ENCODE peak calls at places on chromosomes 3 and 15, in nine cellular contexts. S is K562, J is brain microvascular endothelial cell, E is retinal pigment epithelial cell, L is IMR-90, Y is heart right ventricle, T is lower lobe of right lung, O is pancreas, K is epithelial cell of esophagus. C is an unnamed sample.

GRCh38 chr3:186281172-186281571 is 80.9 kb downstream of the DGKG start:
- DNase-seq in S (no peak), J (peak), E (no peak), L (peak), Y (no peak), T (no peak), O (no peak), K (peak), C (peak)

GRCh38 chr3:71127463-71128243 is 455.9 kb downstream of the FOXP1 start:
- DNase-seq in S (peak), J (peak), E (no peak), L (peak), Y (no peak), T (no peak), O (no peak), K (no peak), C (no peak)

GRCh38 chr3:32961189-32961715 is 9.8 kb downstream of the CCR4 start:
- DNase-seq in S (no peak), J (no peak), E (no peak), L (no peak), Y (no peak), T (no peak), O (no peak), K (no peak), C (no peak)

GRCh38 chr3:133535971-133536634 is 37.4 kb upstream of the CDV3 start:
- DNase-seq in S (no peak), J (peak), E (peak), L (peak), Y (peak), T (no peak), O (peak), K (peak), C (peak)

GRCh38 chr3:37864904-37865303 is 3.2 kb downstream of the CTDSPL start:
- DNase-seq in S (peak), J (no peak), E (no peak), L (no peak), Y (no peak), T (no peak), O (no peak), K (no peak), C (no peak)

GRCh38 chr3:123791417-123791816 is 92.7 kb downstream of the MYLK start:
- DNase-seq in S (no peak), J (peak), E (peak), L (peak), Y (no peak), T (no peak), O (no peak), K (peak), C (peak)

GRCh38 chr3:152524198-152525140 is 255.7 kb downstream of the MBNL1 start:
- DNase-seq in S (peak), J (peak), E (no peak), L (peak), Y (peak), T (no peak), O (peak), K (peak), C (peak)

GRCh38 chr3:102471491-102471890 is 36.7 kb downstream of the ZPLD1 start:
- DNase-seq in S (no peak), J (no peak), E (no peak), L (no peak), Y (no peak), T (no peak), O (no peak), K (peak), C (no peak)

GRCh38 chr3:160473233-160473632 is 23.6 kb upstream of the TRIM59 start:
- DNase-seq in S (no peak), J (peak), E (no peak), L (peak), Y (no peak), T (no peak), O (no peak), K (no peak), C (peak)

GRCh38 chr3:119294889-119295769 is 946 bp downstream of the ARHGAP31 start:
- DNase-seq in S (no peak), J (peak), E (no peak), L (peak), Y (peak), T (peak), O (peak), K (peak), C (no peak)

GRCh38 chr3:32584660-32585059 is 14.0 kb upstream of the DYNC1LI1 start:
- DNase-seq in S (no peak), J (peak), E (no peak), L (no peak), Y (peak), T (no peak), O (no peak), K (no peak), C (no peak)

GRCh38 chr15:85781099-85781498 is 13.6 kb downstream of the KLHL25 start:
- DNase-seq in S (no peak), J (no peak), E (no peak), L (no peak), Y (no peak), T (no peak), O (no peak), K (no peak), C (no peak)

GRCh38 chr3:127690106-127690505 is 17.4 kb downstream of the ABTB1 start:
- DNase-seq in S (no peak), J (peak), E (no peak), L (peak), Y (no peak), T (peak), O (no peak), K (peak), C (peak)

GRCh38 chr3:14463330-14464216 is 61.2 kb downstream of the SLC6A6 start:
- DNase-seq in S (no peak), J (no peak), E (no peak), L (no peak), Y (no peak), T (no peak), O (no peak), K (no peak), C (no peak)

GRCh38 chr3:52004158-52004787 is 8.6 kb upstream of the RPL29 start:
- DNase-seq in S (peak), J (no peak), E (peak), L (peak), Y (peak), T (no peak), O (no peak), K (peak), C (no peak)

GRCh38 chr3:112693186-112693585 is 52.2 kb upstream of the CCDC80 start:
- DNase-seq in S (no peak), J (no peak), E (no peak), L (no peak), Y (no peak), T (no peak), O (no peak), K (no peak), C (no peak)

GRCh38 chr3:150544726-150545125 is 1.6 kb downstream of the SERP1 start:
- DNase-seq in S (no peak), J (no peak), E (no peak), L (peak), Y (no peak), T (no peak), O (no peak), K (no peak), C (peak)

GRCh38 chr15:77026501-77027110 is 31.7 kb downstream of the PSTPIP1 start:
- DNase-seq in S (no peak), J (no peak), E (no peak), L (no peak), Y (no peak), T (no peak), O (no peak), K (no peak), C (no peak)

GRCh38 chr3:127915115-127915936 is at the start of gene KBTBD12:
- DNase-seq in S (no peak), J (no peak), E (no peak), L (no peak), Y (peak), T (peak), O (peak), K (no peak), C (no peak)

GRCh38 chr15:80514071-80514780 is 110.0 kb downstream of the ARNT2 start:
- DNase-seq in S (no peak), J (peak), E (no peak), L (peak), Y (no peak), T (no peak), O (no peak), K (no peak), C (no peak)

GRCh38 chr3:149625795-149626194 is 32.0 kb downstream of the WWTR1 start:
- DNase-seq in S (no peak), J (no peak), E (peak), L (no peak), Y (no peak), T (no peak), O (no peak), K (peak), C (no peak)

GRCh38 chr3:52939600-52939999 is 42.3 kb upstream of the STIMATE start:
- DNase-seq in S (no peak), J (no peak), E (no peak), L (no peak), Y (no peak), T (no peak), O (no peak), K (no peak), C (no peak)

GRCh38 chr3:171660126-171660661 is 150.1 kb downstream of the PLD1 start:
- DNase-seq in S (no peak), J (no peak), E (no peak), L (no peak), Y (no peak), T (no peak), O (no peak), K (no peak), C (no peak)

GRCh38 chr3:42518800-42519567 is 16.5 kb downstream of the VIPR1 start:
- DNase-seq in S (peak), J (no peak), E (no peak), L (no peak), Y (no peak), T (no peak), O (no peak), K (no peak), C (no peak)

GRCh38 chr15:75671684-75672083 is 24.0 kb downstream of the SNX33 start:
- DNase-seq in S (no peak), J (no peak), E (no peak), L (no peak), Y (no peak), T (no peak), O (no peak), K (no peak), C (no peak)

GRCh38 chr3:48560648-48561018 is 2.9 kb downstream of the UCN2 start:
- DNase-seq in S (no peak), J (no peak), E (no peak), L (no peak), Y (peak), T (no peak), O (no peak), K (no peak), C (no peak)
- TF ChIP-seq CTCF in S (no peak), J (no peak), E (no peak), L (no peak), Y (no peak), T (no peak), O (no peak), K (no peak), C (no peak)

GRCh38 chr3:106262976-106263375 is 394.2 kb upstream of the CBLB start:
- DNase-seq in S (no peak), J (peak), E (no peak), L (no peak), Y (no peak), T (no peak), O (no peak), K (no peak), C (no peak)
- H3K4me3 ChIP-seq in S (no peak), J (no peak), E (no peak), L (no peak), Y (no peak), T (no peak), O (no peak), K (no peak), C (no peak)

GRCh38 chr3:25843332-25843731 is 53.4 kb downstream of the OXSM start:
- DNase-seq in S (no peak), J (no peak), E (no peak), L (peak), Y (no peak), T (no peak), O (no peak), K (peak), C (no peak)
- TF ChIP-seq CTCF in S (no peak), J (no peak), E (peak), L (peak), Y (no peak), T (no peak), O (no peak), K (no peak), C (no peak)

GRCh38 chr3:156552973-156553372 is 1.9 kb downstream of the SSR3 start:
- DNase-seq in S (no peak), J (no peak), E (no peak), L (no peak), Y (no peak), T (no peak), O (no peak), K (no peak), C (no peak)

GRCh38 chr3:156554515-156554841 is 439 bp downstream of the SSR3 start:
- DNase-seq in S (no peak), J (no peak), E (no peak), L (no peak), Y (no peak), T (no peak), O (no peak), K (no peak), C (no peak)

GRCh38 chr3:156551261-156551660 is 3.7 kb downstream of the SSR3 start:
- DNase-seq in S (no peak), J (peak), E (no peak), L (peak), Y (no peak), T (no peak), O (no peak), K (peak), C (no peak)

GRCh38 chr3:156553705-156554356 is 1.1 kb downstream of the SSR3 start:
- DNase-seq in S (peak), J (peak), E (no peak), L (peak), Y (no peak), T (no peak), O (peak), K (peak), C (peak)

DNA sequence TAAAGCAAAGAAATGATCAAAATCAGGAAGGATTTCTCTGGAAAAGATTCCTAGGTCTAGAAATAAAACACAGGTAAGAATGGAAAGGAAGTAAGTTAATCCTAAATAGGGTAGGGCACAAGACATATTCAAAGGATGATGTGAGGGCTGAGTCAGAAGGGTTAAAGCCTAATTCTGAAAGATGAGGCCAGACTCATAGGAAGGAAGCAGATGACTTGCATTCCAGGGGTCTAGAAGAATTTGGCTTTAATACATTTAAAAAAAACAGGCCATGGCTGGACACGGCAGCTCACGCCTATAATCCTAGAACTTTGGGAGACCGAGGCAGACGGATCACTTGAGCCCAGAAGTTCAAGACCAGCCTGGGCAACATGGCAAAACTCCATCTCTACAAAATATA is 3.2 kb downstream of the SSR3 start:
- DNase-seq in S (no peak), J (peak), E (no peak), L (peak), Y (no peak), T (no peak), O (no peak), K (peak), C (peak)
- H3K4me3 ChIP-seq in S (no peak), J (peak), E (no peak), L (no peak), Y (no peak), T (no peak), O (no peak), K (no peak), C (no peak)

GRCh38 chr15:31571676-31572075 is 245.0 kb downstream of the KLF13 start:
- DNase-seq in S (no peak), J (no peak), E (no peak), L (peak), Y (no peak), T (no peak), O (no peak), K (peak), C (no peak)
- TF ChIP-seq CTCF in S (no peak), J (peak), E (peak), L (peak), Y (no peak), T (no peak), O (no peak), K (peak), C (no peak)

DNA sequence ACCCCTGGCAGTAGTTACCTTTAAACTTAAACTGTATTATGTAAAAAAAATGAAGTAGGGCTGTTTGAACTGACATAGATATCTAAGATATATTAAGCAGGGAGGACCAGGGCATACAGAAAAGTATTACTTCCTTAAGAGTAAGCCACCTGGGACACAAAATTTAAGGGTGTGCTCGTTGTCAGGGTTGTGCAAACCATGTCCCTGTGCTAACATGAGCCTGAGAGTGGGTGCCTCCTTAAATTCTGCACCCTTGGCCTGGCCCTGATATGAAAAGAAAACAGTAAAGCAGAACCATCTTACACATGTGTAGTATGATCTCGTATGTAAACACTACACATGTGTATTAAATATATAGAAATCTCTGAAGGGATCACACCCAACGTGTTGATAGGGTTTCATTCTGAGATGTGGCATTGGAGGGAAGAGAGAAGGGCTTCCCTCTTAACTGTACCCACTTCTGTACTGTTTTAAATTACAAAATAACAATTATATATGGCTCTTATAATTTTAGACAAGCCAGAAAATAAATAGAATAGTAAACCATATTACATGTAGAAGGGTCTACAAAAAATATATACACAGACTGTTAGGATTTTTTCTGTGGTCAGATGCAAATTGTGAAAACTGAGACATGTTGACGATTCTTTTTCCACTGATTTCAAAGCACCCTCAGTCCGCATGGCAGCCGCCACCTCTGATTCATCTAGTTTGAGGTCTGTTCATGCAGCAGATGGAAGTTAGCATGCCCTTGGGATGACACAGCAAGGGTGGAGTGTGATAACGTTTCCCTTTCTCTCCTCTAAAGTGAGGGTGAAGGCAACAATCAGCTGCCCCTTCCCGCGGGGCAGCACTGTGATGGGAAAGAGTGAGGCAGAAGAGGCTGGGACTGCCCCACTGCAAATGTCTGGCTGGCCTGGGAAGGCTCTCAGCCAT is 400.9 kb upstream of the PROK2 start:
- DNase-seq in S (peak), J (peak), E (no peak), L (peak), Y (no peak), T (no peak), O (no peak), K (peak), C (peak)
- H3K4me3 ChIP-seq in S (no peak), J (no peak), E (no peak), L (no peak), Y (no peak), T (no peak), O (no peak), K (no peak), C (no peak)